ENCODE peak calls at places on chromosomes 7 and 10, in six cellular contexts. One of them, this sample, is unnamed. For H3K9me3, the result is how much of the 10 kb centered on the place peaks cover.

GRCh38 chr10:103276941-103277712 is at the start of gene INA:
- DNase-seq in heart right ventricle: no peak
- DNase-seq in RWPE2: no peak
- DNase-seq in CD4-positive, alpha-beta T cell: no peak
- DNase-seq in transverse colon: no peak
- DNase-seq in A549: peak
- DNase-seq in this sample: no peak

GRCh38 chr7:76202666-76203030 is 952 bp downstream of the SRRM3 start:
- DNase-seq in heart right ventricle: no peak
- DNase-seq in CD4-positive, alpha-beta T cell: no peak
- DNase-seq in RWPE2: no peak
- DNase-seq in transverse colon: no peak
- DNase-seq in A549: no peak
- DNase-seq in this sample: no peak

GRCh38 chr10:9605231-9605630 is 1412.4 kb upstream of the CELF2 start:
- DNase-seq in RWPE2: no peak
- DNase-seq in A549: no peak
- DNase-seq in transverse colon: no peak
- DNase-seq in CD4-positive, alpha-beta T cell: no peak
- DNase-seq in heart right ventricle: no peak
- DNase-seq in this sample: no peak

GRCh38 chr10:8969853-8970252 is 915.4 kb downstream of the GATA3 start:
- DNase-seq in A549: no peak
- DNase-seq in heart right ventricle: no peak
- DNase-seq in RWPE2: no peak
- DNase-seq in CD4-positive, alpha-beta T cell: no peak
- DNase-seq in transverse colon: no peak
- DNase-seq in this sample: no peak

GRCh38 chr10:123890761-123891146 is 853 bp downstream of the CPXM2 start:
- DNase-seq in heart right ventricle: no peak
- DNase-seq in transverse colon: no peak
- DNase-seq in A549: no peak
- DNase-seq in RWPE2: no peak
- DNase-seq in CD4-positive, alpha-beta T cell: no peak
- DNase-seq in this sample: no peak

GRCh38 chr7:36084485-36085091 is 68.5 kb upstream of the EEPD1 start:
- DNase-seq in heart right ventricle: peak
- DNase-seq in transverse colon: peak
- DNase-seq in A549: peak
- DNase-seq in CD4-positive, alpha-beta T cell: no peak
- DNase-seq in RWPE2: no peak
- DNase-seq in this sample: peak

GRCh38 chr7:129889133-129889854 is 63.5 kb downstream of the UBE2H start:
- DNase-seq in transverse colon: no peak
- DNase-seq in RWPE2: no peak
- DNase-seq in A549: no peak
- DNase-seq in heart right ventricle: no peak
- DNase-seq in CD4-positive, alpha-beta T cell: no peak
- DNase-seq in this sample: no peak

GRCh38 chr10:122296363-122297120 is 25.4 kb downstream of the BTBD16 start:
- DNase-seq in transverse colon: no peak
- DNase-seq in A549: no peak
- DNase-seq in heart right ventricle: no peak
- DNase-seq in CD4-positive, alpha-beta T cell: no peak
- DNase-seq in RWPE2: no peak
- DNase-seq in this sample: no peak

GRCh38 chr10:33520223-33520622 is 185.8 kb upstream of the NRP1 start:
- DNase-seq in transverse colon: no peak
- DNase-seq in A549: no peak
- DNase-seq in CD4-positive, alpha-beta T cell: no peak
- DNase-seq in heart right ventricle: no peak
- DNase-seq in RWPE2: no peak
- DNase-seq in this sample: no peak

GRCh38 chr7:152896217-152896616 is 136.7 kb downstream of the ACTR3B start:
- DNase-seq in A549: no peak
- DNase-seq in heart right ventricle: no peak
- DNase-seq in transverse colon: no peak
- DNase-seq in RWPE2: no peak
- DNase-seq in CD4-positive, alpha-beta T cell: no peak
- DNase-seq in this sample: no peak

GRCh38 chr7:155497149-155497901 is 39.4 kb downstream of the EN2 start:
- DNase-seq in RWPE2: no peak
- DNase-seq in transverse colon: no peak
- DNase-seq in A549: no peak
- DNase-seq in CD4-positive, alpha-beta T cell: no peak
- DNase-seq in heart right ventricle: no peak
- DNase-seq in this sample: no peak

GRCh38 chr10:119736220-119736619 is 10.4 kb downstream of the INPP5F start:
- DNase-seq in CD4-positive, alpha-beta T cell: no peak
- DNase-seq in transverse colon: no peak
- DNase-seq in heart right ventricle: no peak
- DNase-seq in A549: no peak
- DNase-seq in RWPE2: no peak
- DNase-seq in this sample: no peak

GRCh38 chr10:79243211-79244067 is 103.8 kb upstream of the PPIF start:
- DNase-seq in CD4-positive, alpha-beta T cell: peak
- DNase-seq in A549: no peak
- DNase-seq in heart right ventricle: peak
- DNase-seq in transverse colon: peak
- DNase-seq in RWPE2: no peak
- DNase-seq in this sample: peak

GRCh38 chr10:68088744-68089143 is 13.7 kb upstream of the HERC4 start:
- DNase-seq in transverse colon: no peak
- DNase-seq in heart right ventricle: no peak
- DNase-seq in A549: no peak
- DNase-seq in RWPE2: no peak
- DNase-seq in CD4-positive, alpha-beta T cell: no peak
- DNase-seq in this sample: peak

GRCh38 chr10:80410578-80411145 is 2.3 kb downstream of the PRXL2A start:
- DNase-seq in transverse colon: peak
- DNase-seq in A549: no peak
- DNase-seq in RWPE2: no peak
- DNase-seq in heart right ventricle: no peak
- DNase-seq in CD4-positive, alpha-beta T cell: no peak
- DNase-seq in this sample: no peak

GRCh38 chr10:101014230-101014884 is 14.7 kb downstream of the LZTS2 start:
- DNase-seq in RWPE2: no peak
- DNase-seq in transverse colon: peak
- DNase-seq in A549: peak
- DNase-seq in CD4-positive, alpha-beta T cell: peak
- DNase-seq in heart right ventricle: peak
- DNase-seq in this sample: peak

GRCh38 chr7:33940503-33940902 is 35.2 kb downstream of the BMPER start:
- DNase-seq in CD4-positive, alpha-beta T cell: no peak
- DNase-seq in transverse colon: no peak
- DNase-seq in heart right ventricle: no peak
- DNase-seq in A549: no peak
- DNase-seq in RWPE2: no peak
- DNase-seq in this sample: no peak

GRCh38 chr10:87931836-87932230 is 68.4 kb downstream of the PTEN start:
- DNase-seq in RWPE2: no peak
- DNase-seq in CD4-positive, alpha-beta T cell: no peak
- DNase-seq in transverse colon: no peak
- DNase-seq in heart right ventricle: no peak
- DNase-seq in A549: no peak
- DNase-seq in this sample: no peak

GRCh38 chr10:123009105-123009805 is 449 bp downstream of the ACADSB start:
- DNase-seq in RWPE2: no peak
- DNase-seq in A549: no peak
- DNase-seq in transverse colon: peak
- DNase-seq in heart right ventricle: peak
- DNase-seq in CD4-positive, alpha-beta T cell: no peak
- DNase-seq in this sample: peak

GRCh38 chr7:46554688-46555422 is 633.8 kb upstream of the IGFBP3 start:
- DNase-seq in A549: no peak
- DNase-seq in CD4-positive, alpha-beta T cell: no peak
- DNase-seq in transverse colon: no peak
- DNase-seq in heart right ventricle: no peak
- DNase-seq in RWPE2: no peak
- DNase-seq in this sample: no peak

GRCh38 chr10:2144584-2144983 is 407.3 kb upstream of the ADARB2 start:
- DNase-seq in RWPE2: no peak
- DNase-seq in A549: no peak
- DNase-seq in CD4-positive, alpha-beta T cell: no peak
- DNase-seq in transverse colon: no peak
- DNase-seq in heart right ventricle: no peak
- DNase-seq in this sample: no peak

GRCh38 chr7:82445226-82445625 is 1.6 kb upstream of the CACNA2D1 start:
- DNase-seq in transverse colon: no peak
- DNase-seq in heart right ventricle: no peak
- DNase-seq in RWPE2: no peak
- DNase-seq in A549: no peak
- DNase-seq in CD4-positive, alpha-beta T cell: no peak
- DNase-seq in this sample: no peak

GRCh38 chr7:23299770-23300300 is 696 bp downstream of the MALSU1 start:
- DNase-seq in RWPE2: no peak
- DNase-seq in CD4-positive, alpha-beta T cell: no peak
- DNase-seq in A549: no peak
- DNase-seq in heart right ventricle: no peak
- DNase-seq in transverse colon: no peak
- DNase-seq in this sample: no peak

GRCh38 chr7:69696686-69697685 is 98.7 kb downstream of the AUTS2 start:
- DNase-seq in heart right ventricle: no peak
- DNase-seq in transverse colon: no peak
- DNase-seq in RWPE2: no peak
- DNase-seq in A549: no peak
- DNase-seq in CD4-positive, alpha-beta T cell: no peak
- DNase-seq in this sample: no peak

GRCh38 chr10:92094960-92095359 is 171.4 kb downstream of the BTAF1 start:
- DNase-seq in transverse colon: no peak
- DNase-seq in CD4-positive, alpha-beta T cell: no peak
- DNase-seq in RWPE2: no peak
- DNase-seq in heart right ventricle: no peak
- DNase-seq in A549: no peak
- DNase-seq in this sample: no peak

GRCh38 chr7:29154076-29154475 is 7.7 kb upstream of the CPVL start:
- DNase-seq in CD4-positive, alpha-beta T cell: no peak
- DNase-seq in transverse colon: no peak
- DNase-seq in A549: no peak
- DNase-seq in heart right ventricle: no peak
- DNase-seq in RWPE2: no peak
- DNase-seq in this sample: no peak

GRCh38 chr10:93142534-93142933 is 68.8 kb downstream of the CYP26A1 start:
- DNase-seq in RWPE2: no peak
- DNase-seq in heart right ventricle: no peak
- DNase-seq in transverse colon: no peak
- DNase-seq in A549: no peak
- DNase-seq in CD4-positive, alpha-beta T cell: no peak
- DNase-seq in this sample: no peak

GRCh38 chr7:134174797-134175261 is 47.7 kb downstream of the LRGUK start:
- DNase-seq in RWPE2: no peak
- DNase-seq in heart right ventricle: no peak
- DNase-seq in transverse colon: no peak
- DNase-seq in A549: peak
- DNase-seq in CD4-positive, alpha-beta T cell: no peak
- DNase-seq in this sample: peak

GRCh38 chr10:86393858-86394472 is 27.4 kb upstream of the GRID1 start:
- DNase-seq in heart right ventricle: no peak
- DNase-seq in CD4-positive, alpha-beta T cell: no peak
- DNase-seq in RWPE2: no peak
- DNase-seq in transverse colon: no peak
- DNase-seq in A549: no peak
- DNase-seq in this sample: no peak

GRCh38 chr7:145543245-145543644 is 573.4 kb upstream of the CNTNAP2 start:
- DNase-seq in CD4-positive, alpha-beta T cell: no peak
- DNase-seq in A549: no peak
- DNase-seq in heart right ventricle: no peak
- DNase-seq in transverse colon: no peak
- DNase-seq in RWPE2: no peak
- DNase-seq in this sample: no peak
- H3K9me3 ChIP-seq in CD4-positive, alpha-beta T cell: under half
- H3K9me3 ChIP-seq in A549: under half
- H3K9me3 ChIP-seq in heart right ventricle: under half
- H3K9me3 ChIP-seq in transverse colon: under half
- H3K9me3 ChIP-seq in RWPE2: under half
- H3K9me3 ChIP-seq in this sample: under half

GRCh38 chr10:10699427-10699826 is 318.2 kb upstream of the CELF2 start:
- DNase-seq in heart right ventricle: no peak
- DNase-seq in A549: no peak
- DNase-seq in CD4-positive, alpha-beta T cell: no peak
- DNase-seq in transverse colon: no peak
- DNase-seq in RWPE2: no peak
- DNase-seq in this sample: no peak

GRCh38 chr10:10703390-10703789 is 314.3 kb upstream of the CELF2 start:
- DNase-seq in RWPE2: no peak
- DNase-seq in transverse colon: no peak
- DNase-seq in A549: no peak
- DNase-seq in CD4-positive, alpha-beta T cell: no peak
- DNase-seq in heart right ventricle: no peak
- DNase-seq in this sample: no peak
- H3K9me3 ChIP-seq in RWPE2: under half
- H3K9me3 ChIP-seq in transverse colon: under half
- H3K9me3 ChIP-seq in A549: under half
- H3K9me3 ChIP-seq in CD4-positive, alpha-beta T cell: under half
- H3K9me3 ChIP-seq in heart right ventricle: under half
- H3K9me3 ChIP-seq in this sample: under half

DNA sequence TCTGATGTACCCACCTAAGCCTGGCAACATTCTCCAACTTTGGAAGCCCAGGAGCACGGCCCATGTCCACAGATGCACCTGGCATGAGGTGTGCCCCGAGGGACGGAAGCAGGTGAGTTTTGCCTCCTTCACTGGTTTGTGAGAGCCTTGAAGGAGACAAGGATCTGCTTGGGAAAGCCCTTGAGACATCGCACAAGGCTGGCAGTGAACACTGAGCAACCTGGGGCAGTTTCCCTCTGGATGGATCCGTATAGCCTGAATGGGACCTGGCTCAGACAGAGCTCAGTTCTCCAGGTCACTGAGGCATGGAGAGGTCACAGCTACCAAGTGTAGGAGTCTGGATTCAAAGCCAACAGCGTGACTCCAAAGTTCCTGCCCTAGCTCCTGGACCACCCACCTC is 8.8 kb upstream of the NUPR2 start:
- DNase-seq in CD4-positive, alpha-beta T cell: no peak
- DNase-seq in transverse colon: no peak
- DNase-seq in A549: no peak
- DNase-seq in RWPE2: no peak
- DNase-seq in heart right ventricle: no peak
- DNase-seq in this sample: no peak
- H3K9me3 ChIP-seq in CD4-positive, alpha-beta T cell: under half
- H3K9me3 ChIP-seq in transverse colon: under half
- H3K9me3 ChIP-seq in A549: under half
- H3K9me3 ChIP-seq in RWPE2: under half
- H3K9me3 ChIP-seq in heart right ventricle: under half
- H3K9me3 ChIP-seq in this sample: under half

GRCh38 chr10:71946700-71947099 is 17.5 kb upstream of the CHST3 start:
- DNase-seq in heart right ventricle: no peak
- DNase-seq in RWPE2: no peak
- DNase-seq in A549: no peak
- DNase-seq in CD4-positive, alpha-beta T cell: no peak
- DNase-seq in transverse colon: no peak
- DNase-seq in this sample: no peak
- H3K9me3 ChIP-seq in heart right ventricle: under half
- H3K9me3 ChIP-seq in RWPE2: under half
- H3K9me3 ChIP-seq in A549: under half
- H3K9me3 ChIP-seq in CD4-positive, alpha-beta T cell: half or more
- H3K9me3 ChIP-seq in transverse colon: under half
- H3K9me3 ChIP-seq in this sample: under half